ENCODE peak calls at places on chromosomes 3 and 15, in four cellular contexts. One of them, this sample, is unnamed.

GRCh38 chr3:101780661-101781060 is 1.6 kb downstream of the NXPE3 start:
- DNase-seq in HepG2: peak
- DNase-seq in K562: peak
- DNase-seq in H1: no peak
- DNase-seq in this sample: no peak

GRCh38 chr3:3295586-3295985 is 116.1 kb upstream of the CRBN start:
- DNase-seq in HepG2: no peak
- DNase-seq in K562: no peak
- DNase-seq in H1: no peak
- DNase-seq in this sample: no peak

GRCh38 chr3:169998668-169999131 is 32.1 kb downstream of the SEC62 start:
- DNase-seq in HepG2: peak
- DNase-seq in K562: no peak
- DNase-seq in H1: no peak
- DNase-seq in this sample: no peak

GRCh38 chr15:36130641-36131310 is 448.6 kb upstream of the CDIN1 start:
- DNase-seq in HepG2: no peak
- DNase-seq in K562: no peak
- DNase-seq in H1: no peak
- DNase-seq in this sample: no peak

GRCh38 chr15:90650117-90650955 is 66.8 kb upstream of the BLM start:
- DNase-seq in HepG2: no peak
- DNase-seq in K562: peak
- DNase-seq in H1: no peak
- DNase-seq in this sample: no peak

GRCh38 chr3:140143670-140144069 is 208.7 kb downstream of the CLSTN2 start:
- DNase-seq in HepG2: no peak
- DNase-seq in K562: no peak
- DNase-seq in H1: no peak
- DNase-seq in this sample: no peak

GRCh38 chr3:116441652-116442051 is 3.6 kb downstream of the LSAMP start:
- DNase-seq in HepG2: no peak
- DNase-seq in K562: no peak
- DNase-seq in H1: no peak
- DNase-seq in this sample: no peak

GRCh38 chr3:169448501-169448900 is 215.0 kb downstream of the MECOM start:
- DNase-seq in HepG2: no peak
- DNase-seq in K562: no peak
- DNase-seq in H1: no peak
- DNase-seq in this sample: no peak

GRCh38 chr3:193768069-193768391 is 175.0 kb downstream of the OPA1 start:
- DNase-seq in HepG2: no peak
- DNase-seq in K562: no peak
- DNase-seq in H1: no peak
- DNase-seq in this sample: no peak

GRCh38 chr3:29440321-29441019 is 159.6 kb downstream of the RBMS3 start:
- DNase-seq in HepG2: no peak
- DNase-seq in K562: no peak
- DNase-seq in H1: no peak
- DNase-seq in this sample: no peak
- TF ChIP-seq HDAC6 in HepG2: no peak
- TF ChIP-seq HDAC6 in K562: no peak
- TF ChIP-seq HDAC6 in H1: no peak
- TF ChIP-seq HDAC6 in this sample: no peak

GRCh38 chr15:92149469-92149868 is 244.2 kb upstream of the ST8SIA2 start:
- DNase-seq in HepG2: no peak
- DNase-seq in K562: no peak
- DNase-seq in H1: no peak
- DNase-seq in this sample: no peak
- TF ChIP-seq RAD21 in HepG2: no peak
- TF ChIP-seq RAD21 in K562: no peak
- TF ChIP-seq RAD21 in H1: no peak
- TF ChIP-seq RAD21 in this sample: no peak

GRCh38 chr3:111810909-111811308 is 48.2 kb upstream of the PHLDB2 start:
- DNase-seq in HepG2: peak
- DNase-seq in K562: no peak
- DNase-seq in H1: no peak
- DNase-seq in this sample: no peak
- TF ChIP-seq HDAC6 in HepG2: no peak
- TF ChIP-seq HDAC6 in K562: no peak
- TF ChIP-seq HDAC6 in H1: no peak
- TF ChIP-seq HDAC6 in this sample: no peak

DNA sequence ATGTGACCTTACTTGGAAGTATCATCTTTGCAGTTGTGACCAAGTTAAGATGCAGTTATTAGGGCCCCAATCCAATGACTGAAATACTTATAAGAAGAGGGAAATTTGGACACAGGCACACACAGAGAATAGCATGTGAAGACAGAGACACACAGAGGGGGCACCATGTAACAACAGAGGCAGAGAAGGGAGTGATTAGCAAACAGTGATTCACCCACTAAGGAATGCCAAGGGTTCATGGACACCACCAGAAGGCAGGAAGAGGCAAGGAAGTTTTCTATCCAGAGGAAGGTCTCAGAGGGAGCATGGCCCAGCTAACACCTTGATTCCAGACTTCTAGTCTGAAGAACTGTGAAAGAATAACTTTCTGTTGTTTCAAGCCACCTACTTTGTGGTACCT is 25.0 kb downstream of the SIDT1 start:
- DNase-seq in HepG2: peak
- DNase-seq in K562: no peak
- DNase-seq in H1: no peak
- DNase-seq in this sample: no peak
- TF ChIP-seq RAD21 in HepG2: no peak
- TF ChIP-seq RAD21 in K562: no peak
- TF ChIP-seq RAD21 in H1: no peak
- TF ChIP-seq RAD21 in this sample: peak

GRCh38 chr3:195153121-195153520 is 117.8 kb downstream of the XXYLT1 start:
- DNase-seq in HepG2: no peak
- DNase-seq in K562: no peak
- DNase-seq in H1: peak
- DNase-seq in this sample: no peak

GRCh38 chr3:195154111-195154791 is 116.7 kb downstream of the XXYLT1 start:
- DNase-seq in HepG2: no peak
- DNase-seq in K562: no peak
- DNase-seq in H1: no peak
- DNase-seq in this sample: no peak

GRCh38 chr3:195154793-195155535 is 116.0 kb downstream of the XXYLT1 start:
- DNase-seq in HepG2: peak
- DNase-seq in K562: peak
- DNase-seq in H1: no peak
- DNase-seq in this sample: no peak

GRCh38 chr3:195151866-195152526 is 119.0 kb downstream of the XXYLT1 start:
- DNase-seq in HepG2: peak
- DNase-seq in K562: no peak
- DNase-seq in H1: no peak
- DNase-seq in this sample: no peak

GRCh38 chr3:195153653-195154052 is 117.3 kb downstream of the XXYLT1 start:
- DNase-seq in HepG2: no peak
- DNase-seq in K562: no peak
- DNase-seq in H1: no peak
- DNase-seq in this sample: no peak
- TF ChIP-seq HDAC6 in HepG2: no peak
- TF ChIP-seq HDAC6 in K562: no peak
- TF ChIP-seq HDAC6 in H1: no peak
- TF ChIP-seq HDAC6 in this sample: no peak

DNA sequence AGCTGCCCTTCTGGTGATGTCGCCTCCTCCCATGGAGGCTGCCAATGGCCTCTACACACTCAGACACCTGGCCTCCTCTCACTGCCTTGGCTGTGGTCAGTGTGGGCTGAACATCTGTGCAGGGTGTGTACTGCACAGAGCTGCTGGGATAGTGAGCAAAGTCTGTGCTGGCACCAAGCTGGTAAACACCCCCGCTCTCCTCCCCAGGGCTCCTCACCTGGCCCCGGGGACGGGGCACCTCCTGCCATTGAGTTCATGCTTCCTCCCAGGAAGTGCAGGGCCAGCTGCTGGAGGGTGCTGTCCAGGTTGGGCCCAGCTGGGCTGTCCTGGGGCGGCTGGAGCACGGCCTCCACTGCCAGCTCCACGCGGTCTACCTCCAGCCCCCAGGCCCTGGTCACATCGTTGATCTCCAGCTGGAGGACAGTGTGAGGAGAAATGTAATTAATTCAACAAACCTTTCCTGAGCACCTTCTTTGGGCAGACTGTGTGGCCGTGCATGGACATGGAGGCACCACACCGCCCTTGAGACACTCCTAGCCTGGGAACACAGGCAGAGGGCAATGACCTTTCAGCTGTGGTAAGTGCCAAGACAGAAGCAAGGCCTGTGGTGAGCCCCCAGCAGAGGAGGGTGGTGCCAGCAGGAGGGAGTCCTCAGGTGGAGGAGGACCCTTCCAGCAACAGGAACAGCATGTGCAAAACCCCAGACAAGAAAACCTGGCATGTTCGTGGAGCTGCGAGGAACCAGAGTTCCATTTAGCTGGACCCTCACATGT is 6.8 kb downstream of the STOML1 start:
- DNase-seq in HepG2: no peak
- DNase-seq in K562: no peak
- DNase-seq in H1: no peak
- DNase-seq in this sample: no peak
- TF ChIP-seq RAD21 in HepG2: no peak
- TF ChIP-seq RAD21 in K562: no peak
- TF ChIP-seq RAD21 in H1: no peak
- TF ChIP-seq RAD21 in this sample: no peak

GRCh38 chr15:63186065-63186464 is 3.3 kb upstream of the RAB8B start:
- DNase-seq in HepG2: peak
- DNase-seq in K562: no peak
- DNase-seq in H1: no peak
- DNase-seq in this sample: no peak
- TF ChIP-seq HDAC6 in HepG2: no peak
- TF ChIP-seq HDAC6 in K562: no peak
- TF ChIP-seq HDAC6 in H1: no peak
- TF ChIP-seq HDAC6 in this sample: no peak

DNA sequence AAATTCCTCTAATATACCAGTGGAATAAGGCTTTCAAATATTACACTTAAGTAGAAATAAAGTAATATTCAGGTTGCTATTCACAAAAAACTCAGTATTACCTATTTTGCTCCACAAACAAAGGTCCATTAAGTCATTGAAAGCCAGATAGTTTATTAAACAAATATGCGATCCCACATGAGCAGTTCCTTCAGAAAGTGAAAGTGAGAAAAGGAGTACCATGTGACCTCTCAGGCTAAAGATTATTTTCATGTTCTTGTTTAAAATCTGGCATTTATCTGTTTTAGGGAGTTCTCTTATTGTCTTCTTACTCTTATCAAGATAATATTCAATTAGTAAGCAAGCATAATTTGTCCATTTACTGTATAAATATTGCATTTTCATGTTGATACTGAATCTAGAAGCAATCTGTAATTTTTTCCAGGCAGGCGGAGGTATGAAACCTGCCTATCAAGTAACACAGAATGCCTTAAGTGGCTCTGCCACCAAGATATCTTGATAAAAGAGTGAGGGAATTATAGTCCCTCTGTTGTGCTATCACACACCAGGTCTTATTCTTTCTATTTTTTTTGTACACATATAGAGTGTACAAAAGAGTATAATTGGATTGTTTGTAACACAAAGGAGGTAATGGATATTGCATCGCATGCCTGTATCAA is 20.1 kb upstream of the PLSCR5 start:
- DNase-seq in HepG2: no peak
- DNase-seq in K562: no peak
- DNase-seq in H1: no peak
- DNase-seq in this sample: no peak
- TF ChIP-seq RAD21 in HepG2: no peak
- TF ChIP-seq RAD21 in K562: no peak
- TF ChIP-seq RAD21 in H1: no peak
- TF ChIP-seq RAD21 in this sample: no peak

DNA sequence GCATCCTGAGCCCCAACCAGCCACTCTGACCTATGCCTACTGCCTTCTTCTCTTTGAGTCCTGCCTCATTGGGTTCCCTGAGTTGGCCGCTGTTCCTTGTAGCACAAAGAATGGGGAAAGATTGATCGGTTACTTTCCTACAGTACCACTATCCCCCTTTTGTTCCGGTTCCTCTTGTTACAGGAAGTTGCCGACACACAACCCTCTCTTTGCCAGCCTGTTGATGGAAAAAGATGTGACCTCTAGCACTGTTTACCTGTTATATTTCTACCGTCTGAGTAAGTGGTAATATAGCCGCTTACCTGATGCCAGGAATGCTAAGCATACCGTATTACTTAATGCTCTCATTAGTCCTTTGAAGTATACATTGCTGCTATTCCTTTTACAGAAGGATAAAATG is 9.7 kb upstream of the AHSG start:
- DNase-seq in HepG2: no peak
- DNase-seq in K562: no peak
- DNase-seq in H1: no peak
- DNase-seq in this sample: no peak
- TF ChIP-seq HDAC6 in HepG2: no peak
- TF ChIP-seq HDAC6 in K562: no peak
- TF ChIP-seq HDAC6 in H1: no peak
- TF ChIP-seq HDAC6 in this sample: no peak

This sample was measured in GM12878.